ENCODE peak calls at places on chromosomes 5 and 9, in five cellular contexts. M is left ventricle myocardium inferior, O is ovary, Z is body of pancreas, S is PC-3. Y is an unnamed sample.

GRCh38 chr5:60209146-60209840 is 315.8 kb upstream of the PDE4D start:
- DNase-seq in M (no peak), O (no peak), Z (no peak), S (no peak), Y (no peak)

GRCh38 chr5:144125163-144125726 is 45.2 kb downstream of the YIPF5 start:
- DNase-seq in M (no peak), O (no peak), Z (no peak), S (no peak), Y (peak)

GRCh38 chr9:98022447-98022846 is 34.1 kb upstream of the NANS start:
- DNase-seq in M (no peak), O (no peak), Z (no peak), S (no peak), Y (peak)

GRCh38 chr5:74019923-74020322 is 393.9 kb downstream of the ARHGEF28 start:
- DNase-seq in M (no peak), O (no peak), Z (no peak), S (no peak), Y (no peak)

GRCh38 chr9:137095664-137096517 is 9.1 kb downstream of the MAN1B1 start:
- DNase-seq in M (no peak), O (no peak), Z (no peak), S (no peak), Y (no peak)

GRCh38 chr5:141713616-141714309 is 31.7 kb upstream of the ARAP3 start:
- DNase-seq in M (no peak), O (no peak), Z (no peak), S (peak), Y (no peak)

GRCh38 chr5:53481887-53482716 is 1.7 kb downstream of the FST start:
- DNase-seq in M (peak), O (peak), Z (peak), S (no peak), Y (peak)

GRCh38 chr9:120868676-120869359 is 8.2 kb downstream of the PHF19 start:
- DNase-seq in M (peak), O (peak), Z (peak), S (peak), Y (peak)

GRCh38 chr5:9553561-9553960 is 7.7 kb upstream of the SEMA5A start:
- DNase-seq in M (no peak), O (no peak), Z (no peak), S (no peak), Y (no peak)

GRCh38 chr5:158407801-158408200 is 548.9 kb upstream of the CLINT1 start:
- DNase-seq in M (no peak), O (no peak), Z (no peak), S (no peak), Y (no peak)

DNA sequence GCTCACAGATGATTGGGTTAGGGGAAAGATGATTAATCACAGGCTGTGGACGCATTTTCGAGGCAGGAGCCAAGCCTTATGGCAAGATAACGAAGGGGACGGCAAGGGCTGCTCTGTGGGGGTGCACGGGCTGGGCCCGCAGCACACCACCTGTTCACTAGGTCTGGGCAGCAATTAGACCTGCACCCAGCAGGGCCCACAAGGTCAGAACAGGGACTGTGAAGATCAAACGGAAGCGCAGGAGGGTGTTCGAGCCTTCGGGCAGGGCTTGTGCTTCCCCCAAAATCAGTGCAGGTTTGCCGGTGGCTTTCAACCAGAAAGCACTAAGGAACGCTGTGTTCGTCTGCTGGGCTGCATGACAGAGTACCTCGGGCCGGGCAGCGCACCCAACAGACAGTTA is 73.7 kb downstream of the UBE2QL1 start:
- DNase-seq in M (no peak), O (no peak), Z (no peak), S (no peak), Y (no peak)
- TF ChIP-seq CTCF in M (no peak), O (no peak), Z (no peak), S (no peak), Y (no peak)

GRCh38 chr5:36398137-36398536 is 96.4 kb upstream of the RANBP3L start:
- DNase-seq in M (no peak), O (no peak), Z (no peak), S (peak), Y (peak)
- TF ChIP-seq CTCF in M (peak), O (peak), Z (peak), S (peak), Y (peak)

DNA sequence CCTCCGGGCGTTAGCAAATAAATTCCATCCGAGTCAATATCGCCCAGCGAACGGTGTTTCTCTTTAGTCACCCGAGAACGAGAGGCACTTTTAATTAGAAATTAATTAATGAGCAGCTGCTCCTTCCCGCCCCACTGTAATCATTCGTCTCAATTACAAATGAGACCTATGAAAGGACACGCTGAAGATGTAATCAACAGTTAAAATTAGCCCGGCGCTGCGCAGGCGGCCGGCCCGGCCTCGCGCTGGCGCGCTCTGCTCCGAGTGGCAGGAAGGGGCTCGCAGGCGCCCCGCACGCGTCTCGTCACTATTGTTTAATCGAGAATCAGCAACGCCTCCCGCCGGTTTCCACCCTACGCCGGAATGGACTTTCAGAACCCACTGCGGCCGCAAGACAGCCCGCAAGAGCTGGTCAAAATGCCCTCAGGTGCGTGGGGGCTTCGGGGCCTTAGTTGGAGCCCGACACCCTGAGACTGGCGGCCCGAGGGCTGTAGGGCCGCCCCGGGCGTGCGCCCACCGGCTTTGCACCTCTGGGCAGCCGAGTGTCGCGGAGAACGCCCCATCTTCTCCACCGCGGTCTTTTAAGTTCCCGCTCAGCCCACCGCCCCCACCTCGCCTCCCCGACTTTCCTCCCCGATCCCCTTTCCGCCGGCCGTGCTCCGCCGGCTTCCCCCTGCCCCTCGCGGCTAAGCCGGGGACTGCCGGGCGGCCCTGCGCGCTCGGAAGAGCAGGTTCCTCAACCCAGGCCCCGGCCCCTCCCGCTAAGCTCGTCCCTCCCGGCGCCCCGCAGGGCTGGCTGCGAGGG is 597 bp upstream of the IRX4 start:
- DNase-seq in M (peak), O (no peak), Z (no peak), S (peak), Y (no peak)
- TF ChIP-seq CTCF in M (peak), O (no peak), Z (peak), S (no peak), Y (no peak)

GRCh38 chr5:61348437-61348836 is 16.4 kb downstream of the ZSWIM6 start:
- DNase-seq in M (no peak), O (no peak), Z (no peak), S (no peak), Y (no peak)

GRCh38 chr5:61349935-61350334 is 17.9 kb downstream of the ZSWIM6 start:
- DNase-seq in M (no peak), O (no peak), Z (no peak), S (no peak), Y (no peak)

GRCh38 chr5:61344187-61344944 is 12.3 kb downstream of the ZSWIM6 start:
- DNase-seq in M (peak), O (peak), Z (peak), S (no peak), Y (no peak)

GRCh38 chr5:61346511-61346910 is 14.5 kb downstream of the ZSWIM6 start:
- DNase-seq in M (no peak), O (no peak), Z (no peak), S (no peak), Y (no peak)

DNA sequence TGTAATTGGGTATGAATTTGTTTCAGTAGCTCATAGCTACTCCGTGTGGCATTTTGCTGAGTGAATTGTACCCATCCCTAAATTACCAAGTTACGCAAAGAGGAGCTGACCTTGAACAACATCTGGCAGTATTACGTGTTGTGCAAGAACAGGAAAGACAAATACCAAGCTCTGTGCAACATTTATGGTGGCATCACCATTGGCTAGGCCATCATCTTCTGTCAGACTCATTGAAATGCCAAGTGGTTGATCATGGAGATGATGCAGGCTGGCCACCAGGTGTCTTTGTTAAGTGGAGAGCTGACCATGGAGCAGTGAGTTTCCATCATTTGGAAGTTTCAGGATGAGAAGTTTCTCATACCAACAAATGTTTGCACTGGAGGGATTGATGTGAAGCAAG is 15.0 kb downstream of the ZSWIM6 start:
- DNase-seq in M (no peak), O (no peak), Z (no peak), S (no peak), Y (peak)
- TF ChIP-seq CTCF in M (no peak), O (no peak), Z (no peak), S (no peak), Y (no peak)

GRCh38 chr5:79109527-79110492 is 1.8 kb upstream of the BHMT start:
- DNase-seq in M (peak), O (no peak), Z (peak), S (peak), Y (no peak)
- TF ChIP-seq CTCF in M (peak), O (no peak), Z (peak), S (peak), Y (peak)

GRCh38 chr9:114452219-114453169 is 52.8 kb downstream of the WHRN start:
- DNase-seq in M (no peak), O (no peak), Z (peak), S (no peak), Y (no peak)

GRCh38 chr9:114459464-114459863 is 45.8 kb downstream of the WHRN start:
- DNase-seq in M (no peak), O (no peak), Z (no peak), S (no peak), Y (no peak)

GRCh38 chr9:114460513-114461225 is 44.6 kb downstream of the WHRN start:
- DNase-seq in M (no peak), O (no peak), Z (no peak), S (no peak), Y (no peak)

GRCh38 chr9:114454652-114455051 is 50.6 kb downstream of the WHRN start:
- DNase-seq in M (no peak), O (no peak), Z (no peak), S (no peak), Y (no peak)

DNA sequence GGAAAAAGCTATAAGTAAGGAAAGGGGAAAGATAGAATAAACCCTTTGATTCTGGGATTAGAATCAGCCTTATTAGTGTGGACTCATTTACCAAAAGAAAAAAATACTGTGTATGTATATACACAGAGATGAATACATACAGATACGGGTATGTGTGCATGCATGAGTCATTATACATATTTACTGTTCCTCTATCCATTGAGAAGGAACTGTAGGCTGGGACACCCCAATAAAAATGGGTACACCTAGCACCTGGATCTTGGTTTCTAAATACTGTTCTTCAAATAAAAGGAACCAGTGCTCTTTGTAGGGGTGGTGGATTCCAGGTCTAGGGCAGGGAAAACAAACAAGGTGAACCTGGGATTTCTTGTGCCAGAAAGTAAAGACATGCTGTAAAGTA is 48.3 kb downstream of the WHRN start:
- DNase-seq in M (no peak), O (no peak), Z (no peak), S (peak), Y (no peak)
- TF ChIP-seq CTCF in M (no peak), O (no peak), Z (no peak), S (no peak), Y (no peak)

Y was measured in fibroblast of mammary gland.